ENCODE peak calls at places on chromosomes 5 and 9, in five cellular contexts. L is GM12892, O is spleen, E is K562, H is prostate gland. V is an unnamed sample.

GRCh38 chr9:489198-490197 is 274.8 kb downstream of the DOCK8 start:
- DNase-seq in L (no peak), O (no peak), E (no peak), H (peak; percentile 43), V (no peak)

GRCh38 chr5:138339086-138339456 is 1.0 kb downstream of the FAM53C start:
- DNase-seq in L (no peak), O (no peak), E (no peak), H (peak; percentile 38), V (no peak)

GRCh38 chr5:168311061-168311566 is 19.7 kb downstream of the WWC1 start:
- DNase-seq in L (no peak), O (peak; percentile 36), E (no peak), H (no peak), V (no peak)

GRCh38 chr9:129351642-129352151 is 173.6 kb upstream of the IER5L start:
- DNase-seq in L (no peak), O (no peak), E (peak; percentile 44), H (no peak), V (no peak)

GRCh38 chr5:163408311-163408923 is 29.0 kb upstream of the CCNG1 start:
- DNase-seq in L (no peak), O (peak; percentile 77), E (peak; percentile 65), H (peak; percentile 31), V (no peak)

GRCh38 chr9:1869843-1870242 is 145.3 kb upstream of the SMARCA2 start:
- DNase-seq in L (no peak), O (no peak), E (peak; percentile 10), H (peak; percentile 8), V (no peak)

GRCh38 chr9:128396970-128397613 is 23.6 kb upstream of the CERCAM start:
- DNase-seq in L (no peak), O (no peak), E (no peak), H (peak; percentile 22), V (no peak)

GRCh38 chr9:90095682-90096081 is 490.9 kb downstream of the GADD45G start:
- DNase-seq in L (no peak), O (no peak), E (no peak), H (no peak), V (no peak)

GRCh38 chr9:85995612-85996011 is 54.7 kb downstream of the NAA35 start:
- DNase-seq in L (no peak), O (no peak), E (no peak), H (no peak), V (no peak)

GRCh38 chr5:142925795-142926194 is 155.6 kb downstream of the ARHGAP26 start:
- DNase-seq in L (no peak), O (no peak), E (no peak), H (peak; percentile 47), V (no peak)

GRCh38 chr9:130579738-130580463 is 524 bp downstream of the FUBP3 start:
- DNase-seq in L (no peak), O (no peak), E (no peak), H (no peak), V (no peak)

GRCh38 chr5:75617746-75618352 is 6.6 kb downstream of the ANKDD1B start:
- DNase-seq in L (no peak), O (no peak), E (no peak), H (no peak), V (no peak)

GRCh38 chr9:132238992-132239391 is 77.1 kb downstream of the NTNG2 start:
- DNase-seq in L (no peak), O (peak; percentile 85), E (no peak), H (no peak), V (no peak)

GRCh38 chr5:56480305-56481146 is 247.4 kb upstream of the ANKRD55 start:
- DNase-seq in L (peak; percentile 18), O (peak; percentile 88), E (no peak), H (peak; percentile 27), V (no peak)

GRCh38 chr9:4489919-4490704 is at the start of gene SLC1A1:
- DNase-seq in L (peak; percentile 73), O (no peak), E (no peak), H (peak; percentile 60), V (peak; percentile 58)
- TF ChIP-seq POLR2A in L (peak; percentile 68), O (no peak), E (no peak), H (peak; percentile 34), V (peak; percentile 56)

GRCh38 chr5:140217299-140218026 is 42.5 kb downstream of the CYSTM1 start:
- DNase-seq in L (no peak), O (no peak), E (peak; percentile 76), H (no peak), V (no peak)

GRCh38 chr5:140216468-140217074 is 41.6 kb downstream of the CYSTM1 start:
- DNase-seq in L (no peak), O (no peak), E (peak; percentile 67), H (no peak), V (no peak)

GRCh38 chr5:140219068-140219971 is 44.3 kb downstream of the CYSTM1 start:
- DNase-seq in L (no peak), O (no peak), E (no peak), H (no peak), V (no peak)

GRCh38 chr5:140213370-140213983 is 38.5 kb downstream of the CYSTM1 start:
- DNase-seq in L (no peak), O (no peak), E (no peak), H (no peak), V (no peak)

DNA sequence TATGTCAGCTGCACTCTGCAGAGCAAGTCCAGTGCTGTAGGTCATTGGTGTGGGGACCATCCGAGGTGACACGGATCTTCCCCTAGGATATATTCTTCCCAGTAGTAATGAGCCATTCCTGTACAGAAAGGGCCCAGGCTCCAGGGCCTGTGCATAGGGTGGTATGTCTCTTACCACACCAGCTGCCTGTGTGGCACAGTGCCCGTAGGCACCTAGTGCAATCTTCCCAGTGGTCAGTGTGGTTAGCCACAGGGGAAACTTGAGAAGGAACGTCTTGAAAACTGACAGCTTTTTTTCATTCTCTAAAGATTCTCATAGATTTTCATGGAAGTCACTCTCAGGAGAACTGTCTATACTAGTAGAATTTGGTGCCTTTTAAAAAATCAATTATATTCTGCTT is 39.8 kb downstream of the CYSTM1 start:
- DNase-seq in L (no peak), O (no peak), E (no peak), H (no peak), V (no peak)
- TF ChIP-seq POLR2AphosphoS5 in L (no peak), O (peak; percentile 50), E (no peak), H (no peak), V (no peak)

GRCh38 chr9:134455951-134456739 is 129.9 kb downstream of the RXRA start:
- DNase-seq in L (no peak), O (peak; percentile 96), E (peak; percentile 55), H (peak; percentile 58), V (peak; percentile 64)
- TF ChIP-seq POLR2A in L (no peak), O (no peak), E (no peak), H (peak; percentile 57), V (no peak)

GRCh38 chr5:95884021-95884333 is 61.5 kb upstream of the GLRX start:
- DNase-seq in L (no peak), O (no peak), E (peak; percentile 35), H (no peak), V (no peak)
- TF ChIP-seq POLR2AphosphoS5 in L (no peak), O (no peak), E (no peak), H (no peak), V (no peak)

GRCh38 chr5:52807723-52808122 is 20.0 kb downstream of the ITGA1 start:
- DNase-seq in L (no peak), O (no peak), E (no peak), H (no peak), V (no peak)

GRCh38 chr5:52811067-52811749 is 23.5 kb downstream of the ITGA1 start:
- DNase-seq in L (no peak), O (no peak), E (no peak), H (no peak), V (no peak)

GRCh38 chr5:52809884-52810283 is 22.2 kb downstream of the ITGA1 start:
- DNase-seq in L (no peak), O (no peak), E (no peak), H (no peak), V (no peak)

GRCh38 chr5:52808316-52808901 is 20.7 kb downstream of the ITGA1 start:
- DNase-seq in L (no peak), O (no peak), E (no peak), H (no peak), V (no peak)

DNA sequence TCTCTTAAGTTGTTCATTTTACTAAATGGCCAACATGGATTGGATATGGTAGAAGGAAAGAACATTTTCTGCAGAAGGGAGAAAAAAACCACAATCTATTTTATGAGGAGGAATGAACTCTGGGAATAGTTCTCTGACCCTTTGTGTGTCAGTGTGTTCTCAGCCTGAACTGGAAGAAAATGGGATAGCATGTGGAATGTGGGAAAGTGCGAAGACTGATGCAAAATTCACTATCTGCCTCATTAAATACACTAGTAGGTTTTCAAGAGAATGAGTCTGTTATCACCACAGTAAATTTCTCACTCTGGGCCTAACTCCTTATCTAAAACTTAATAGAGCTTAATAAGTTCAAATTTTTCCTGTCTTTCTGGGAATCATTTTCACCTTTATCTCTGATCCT is 22.7 kb downstream of the ITGA1 start:
- DNase-seq in L (no peak), O (no peak), E (no peak), H (no peak), V (no peak)
- TF ChIP-seq POLR2A in L (no peak), O (no peak), E (no peak), H (no peak), V (no peak)